ENCODE peak calls at places on chromosomes 2 and 18, in four cellular contexts. One of them, this sample, is unnamed.

GRCh38 chr2:102436284-102436683 is 13.3 kb downstream of the IL18RAP start:
- DNase-seq in myocyte: peak
- DNase-seq in T-helper 2 cell: no peak
- DNase-seq in RWPE1: no peak
- DNase-seq in this sample: no peak

GRCh38 chr2:105397959-105398521 is 811 bp downstream of the FHL2 start:
- DNase-seq in T-helper 2 cell: no peak
- DNase-seq in RWPE1: no peak
- DNase-seq in myocyte: peak
- DNase-seq in this sample: no peak

GRCh38 chr2:117128471-117128870 is 686.0 kb upstream of the DDX18 start:
- DNase-seq in RWPE1: no peak
- DNase-seq in myocyte: no peak
- DNase-seq in T-helper 2 cell: no peak
- DNase-seq in this sample: no peak

GRCh38 chr2:40187054-40187453 is 264.8 kb downstream of the SLC8A1 start:
- DNase-seq in myocyte: no peak
- DNase-seq in RWPE1: no peak
- DNase-seq in T-helper 2 cell: no peak
- DNase-seq in this sample: no peak

GRCh38 chr2:69619725-69620124 is 23.8 kb downstream of the AAK1 start:
- DNase-seq in T-helper 2 cell: no peak
- DNase-seq in RWPE1: no peak
- DNase-seq in myocyte: no peak
- DNase-seq in this sample: no peak

GRCh38 chr2:109459485-109459884 is 154.3 kb downstream of the SEPTIN10 start:
- DNase-seq in RWPE1: no peak
- DNase-seq in T-helper 2 cell: no peak
- DNase-seq in myocyte: peak
- DNase-seq in this sample: no peak

GRCh38 chr18:67710639-67711038 is 194.1 kb upstream of the DSEL start:
- DNase-seq in myocyte: no peak
- DNase-seq in RWPE1: no peak
- DNase-seq in T-helper 2 cell: no peak
- DNase-seq in this sample: no peak

GRCh38 chr2:203909946-203910476 is 26.6 kb upstream of the ICOS start:
- DNase-seq in RWPE1: no peak
- DNase-seq in T-helper 2 cell: no peak
- DNase-seq in myocyte: peak
- DNase-seq in this sample: no peak

GRCh38 chr2:233711312-233712008 is 1.2 kb upstream of the UGT1A5 start:
- DNase-seq in RWPE1: peak
- DNase-seq in T-helper 2 cell: peak
- DNase-seq in myocyte: peak
- DNase-seq in this sample: peak

GRCh38 chr2:149924028-149924427 is 336.5 kb upstream of the MMADHC start:
- DNase-seq in RWPE1: peak
- DNase-seq in T-helper 2 cell: no peak
- DNase-seq in myocyte: no peak
- DNase-seq in this sample: no peak

GRCh38 chr2:230269715-230270114 is 44.2 kb downstream of the SP140 start:
- DNase-seq in myocyte: no peak
- DNase-seq in RWPE1: no peak
- DNase-seq in T-helper 2 cell: no peak
- DNase-seq in this sample: no peak

GRCh38 chr18:61992285-61992684 is 99.5 kb upstream of the RNF152 start:
- DNase-seq in RWPE1: peak
- DNase-seq in myocyte: peak
- DNase-seq in T-helper 2 cell: no peak
- DNase-seq in this sample: no peak

GRCh38 chr2:200585730-200586643 is at the start of gene AOX1:
- DNase-seq in RWPE1: peak
- DNase-seq in T-helper 2 cell: peak
- DNase-seq in myocyte: no peak
- DNase-seq in this sample: peak

GRCh38 chr18:75407468-75408437 is 19.8 kb downstream of the SMIM21 start:
- DNase-seq in T-helper 2 cell: no peak
- DNase-seq in myocyte: peak
- DNase-seq in RWPE1: no peak
- DNase-seq in this sample: no peak

GRCh38 chr2:222169346-222169745 is 129.5 kb downstream of the PAX3 start:
- DNase-seq in T-helper 2 cell: no peak
- DNase-seq in myocyte: peak
- DNase-seq in RWPE1: no peak
- DNase-seq in this sample: no peak

GRCh38 chr18:58186258-58186948 is 142.4 kb downstream of the NEDD4L start:
- DNase-seq in RWPE1: peak
- DNase-seq in T-helper 2 cell: no peak
- DNase-seq in myocyte: peak
- DNase-seq in this sample: no peak

GRCh38 chr2:45315881-45316280 is 295.2 kb downstream of the SRBD1 start:
- DNase-seq in T-helper 2 cell: no peak
- DNase-seq in myocyte: peak
- DNase-seq in RWPE1: no peak
- DNase-seq in this sample: no peak

GRCh38 chr2:142291964-142292363 is 161.1 kb upstream of the LRP1B start:
- DNase-seq in T-helper 2 cell: no peak
- DNase-seq in RWPE1: peak
- DNase-seq in myocyte: no peak
- DNase-seq in this sample: no peak

GRCh38 chr2:32009479-32010256 is 1.1 kb downstream of the MEMO1 start:
- DNase-seq in T-helper 2 cell: no peak
- DNase-seq in RWPE1: peak
- DNase-seq in myocyte: peak
- DNase-seq in this sample: peak

GRCh38 chr2:67726416-67726815 is 329.3 kb downstream of the ETAA1 start:
- DNase-seq in myocyte: no peak
- DNase-seq in RWPE1: no peak
- DNase-seq in T-helper 2 cell: no peak
- DNase-seq in this sample: no peak

GRCh38 chr18:23982154-23983071 is 32.1 kb upstream of the TTC39C start:
- DNase-seq in myocyte: peak
- DNase-seq in T-helper 2 cell: no peak
- DNase-seq in RWPE1: no peak
- DNase-seq in this sample: no peak

GRCh38 chr2:212863185-212863588 is 288.2 kb downstream of the IKZF2 start:
- DNase-seq in RWPE1: no peak
- DNase-seq in T-helper 2 cell: no peak
- DNase-seq in myocyte: peak
- DNase-seq in this sample: no peak

GRCh38 chr2:96121414-96121813 is 5.0 kb upstream of the ADRA2B start:
- DNase-seq in myocyte: no peak
- DNase-seq in RWPE1: no peak
- DNase-seq in T-helper 2 cell: no peak
- DNase-seq in this sample: no peak

GRCh38 chr2:21757805-21758204 is 634.0 kb downstream of the TDRD15 start:
- DNase-seq in RWPE1: no peak
- DNase-seq in myocyte: no peak
- DNase-seq in T-helper 2 cell: no peak
- DNase-seq in this sample: no peak

GRCh38 chr18:8933714-8934284 is 168.7 kb upstream of the NDUFV2 start:
- DNase-seq in RWPE1: no peak
- DNase-seq in myocyte: no peak
- DNase-seq in T-helper 2 cell: no peak
- DNase-seq in this sample: no peak

GRCh38 chr2:205754924-205755321 is 72.6 kb downstream of the NRP2 start:
- DNase-seq in T-helper 2 cell: no peak
- DNase-seq in myocyte: peak
- DNase-seq in RWPE1: no peak
- DNase-seq in this sample: no peak

GRCh38 chr2:208542465-208543041 is 136.0 kb downstream of the PTH2R start:
- DNase-seq in myocyte: no peak
- DNase-seq in RWPE1: no peak
- DNase-seq in T-helper 2 cell: no peak
- DNase-seq in this sample: no peak

GRCh38 chr18:11750581-11751304 is 61.7 kb downstream of the GNAL start:
- DNase-seq in T-helper 2 cell: no peak
- DNase-seq in myocyte: no peak
- DNase-seq in RWPE1: no peak
- DNase-seq in this sample: no peak

GRCh38 chr2:20622731-20623130 is 28.2 kb downstream of the HS1BP3 start:
- DNase-seq in myocyte: peak
- DNase-seq in RWPE1: no peak
- DNase-seq in T-helper 2 cell: no peak
- DNase-seq in this sample: no peak

GRCh38 chr2:128388414-128389032 is 69.9 kb upstream of the HS6ST1 start:
- DNase-seq in RWPE1: no peak
- DNase-seq in myocyte: no peak
- DNase-seq in T-helper 2 cell: no peak
- DNase-seq in this sample: no peak